ENCODE peak calls at places on chromosomes 2 and 18, in eight cellular contexts. One of them, this sample, is unnamed.

GRCh38 chr2:69141081-69141480 is 128.1 kb downstream of the ANTXR1 start:
- DNase-seq in substantia nigra: no peak
- DNase-seq in H4: no peak
- DNase-seq in effector memory CD8-positive, alpha-beta T cell: no peak
- DNase-seq in Caco-2: no peak
- DNase-seq in renal cortical epithelial cell: no peak
- DNase-seq in stimulated activated CD8-positive, alpha-beta memory T cell treated with anti-CD3 and anti-CD28 coated beads, Interleukin-2, amount 100 ng/mL, for 1 hour: no peak
- DNase-seq in T1000: no peak
- DNase-seq in this sample: no peak

GRCh38 chr18:59505311-59505710 is 146.2 kb upstream of the LMAN1 start:
- DNase-seq in substantia nigra: no peak
- DNase-seq in H4: no peak
- DNase-seq in effector memory CD8-positive, alpha-beta T cell: no peak
- DNase-seq in Caco-2: no peak
- DNase-seq in renal cortical epithelial cell: no peak
- DNase-seq in stimulated activated CD8-positive, alpha-beta memory T cell treated with anti-CD3 and anti-CD28 coated beads, Interleukin-2, amount 100 ng/mL, for 1 hour: no peak
- DNase-seq in T1000: no peak
- DNase-seq in this sample: no peak

GRCh38 chr2:118190365-118190916 is 102.2 kb downstream of the INSIG2 start:
- DNase-seq in substantia nigra: no peak
- DNase-seq in H4: peak; percentile 66
- DNase-seq in effector memory CD8-positive, alpha-beta T cell: no peak
- DNase-seq in Caco-2: no peak
- DNase-seq in renal cortical epithelial cell: no peak
- DNase-seq in stimulated activated CD8-positive, alpha-beta memory T cell treated with anti-CD3 and anti-CD28 coated beads, Interleukin-2, amount 100 ng/mL, for 1 hour: no peak
- DNase-seq in T1000: no peak
- DNase-seq in this sample: no peak

GRCh38 chr2:27194538-27195354 is 17.1 kb upstream of the ATRAID start:
- DNase-seq in substantia nigra: no peak
- DNase-seq in H4: peak; percentile 45
- DNase-seq in effector memory CD8-positive, alpha-beta T cell: no peak
- DNase-seq in Caco-2: no peak
- DNase-seq in renal cortical epithelial cell: peak; percentile 95
- DNase-seq in stimulated activated CD8-positive, alpha-beta memory T cell treated with anti-CD3 and anti-CD28 coated beads, Interleukin-2, amount 100 ng/mL, for 1 hour: no peak
- DNase-seq in T1000: no peak
- DNase-seq in this sample: no peak

GRCh38 chr2:44937688-44938240 is 3.7 kb upstream of the SIX3 start:
- DNase-seq in substantia nigra: no peak
- DNase-seq in H4: no peak
- DNase-seq in effector memory CD8-positive, alpha-beta T cell: no peak
- DNase-seq in Caco-2: no peak
- DNase-seq in renal cortical epithelial cell: no peak
- DNase-seq in stimulated activated CD8-positive, alpha-beta memory T cell treated with anti-CD3 and anti-CD28 coated beads, Interleukin-2, amount 100 ng/mL, for 1 hour: no peak
- DNase-seq in T1000: no peak
- DNase-seq in this sample: no peak

GRCh38 chr18:31791817-31792579 is 31.3 kb upstream of the SLC25A52 start:
- DNase-seq in substantia nigra: no peak
- DNase-seq in H4: peak; percentile 13
- DNase-seq in effector memory CD8-positive, alpha-beta T cell: no peak
- DNase-seq in Caco-2: no peak
- DNase-seq in renal cortical epithelial cell: no peak
- DNase-seq in stimulated activated CD8-positive, alpha-beta memory T cell treated with anti-CD3 and anti-CD28 coated beads, Interleukin-2, amount 100 ng/mL, for 1 hour: no peak
- DNase-seq in T1000: no peak
- DNase-seq in this sample: no peak

GRCh38 chr18:24063121-24063731 is 48.7 kb downstream of the TTC39C start:
- DNase-seq in substantia nigra: no peak
- DNase-seq in H4: no peak
- DNase-seq in effector memory CD8-positive, alpha-beta T cell: no peak
- DNase-seq in Caco-2: no peak
- DNase-seq in renal cortical epithelial cell: peak; percentile 60
- DNase-seq in stimulated activated CD8-positive, alpha-beta memory T cell treated with anti-CD3 and anti-CD28 coated beads, Interleukin-2, amount 100 ng/mL, for 1 hour: no peak
- DNase-seq in T1000: no peak
- DNase-seq in this sample: no peak

GRCh38 chr2:152613235-152613634 is 104.0 kb downstream of the PRPF40A start:
- DNase-seq in substantia nigra: no peak
- DNase-seq in H4: no peak
- DNase-seq in effector memory CD8-positive, alpha-beta T cell: no peak
- DNase-seq in Caco-2: no peak
- DNase-seq in renal cortical epithelial cell: peak; percentile 19
- DNase-seq in stimulated activated CD8-positive, alpha-beta memory T cell treated with anti-CD3 and anti-CD28 coated beads, Interleukin-2, amount 100 ng/mL, for 1 hour: no peak
- DNase-seq in T1000: no peak
- DNase-seq in this sample: no peak

GRCh38 chr2:189982777-189983394 is 79.6 kb downstream of the MSTN start:
- DNase-seq in substantia nigra: no peak
- DNase-seq in H4: no peak
- DNase-seq in effector memory CD8-positive, alpha-beta T cell: no peak
- DNase-seq in Caco-2: no peak
- DNase-seq in renal cortical epithelial cell: no peak
- DNase-seq in stimulated activated CD8-positive, alpha-beta memory T cell treated with anti-CD3 and anti-CD28 coated beads, Interleukin-2, amount 100 ng/mL, for 1 hour: no peak
- DNase-seq in T1000: no peak
- DNase-seq in this sample: no peak

GRCh38 chr2:202171246-202171833 is 67.1 kb downstream of the SUMO1 start:
- DNase-seq in substantia nigra: no peak
- DNase-seq in H4: no peak
- DNase-seq in effector memory CD8-positive, alpha-beta T cell: no peak
- DNase-seq in Caco-2: no peak
- DNase-seq in renal cortical epithelial cell: no peak
- DNase-seq in stimulated activated CD8-positive, alpha-beta memory T cell treated with anti-CD3 and anti-CD28 coated beads, Interleukin-2, amount 100 ng/mL, for 1 hour: no peak
- DNase-seq in T1000: no peak
- DNase-seq in this sample: no peak

GRCh38 chr2:216436369-216436768 is 24.1 kb downstream of the SMARCAL1 start:
- DNase-seq in substantia nigra: no peak
- DNase-seq in H4: no peak
- DNase-seq in effector memory CD8-positive, alpha-beta T cell: no peak
- DNase-seq in Caco-2: no peak
- DNase-seq in renal cortical epithelial cell: no peak
- DNase-seq in stimulated activated CD8-positive, alpha-beta memory T cell treated with anti-CD3 and anti-CD28 coated beads, Interleukin-2, amount 100 ng/mL, for 1 hour: no peak
- DNase-seq in T1000: no peak
- DNase-seq in this sample: no peak

GRCh38 chr2:62923242-62923641 is 127.4 kb upstream of the OTX1 start:
- DNase-seq in substantia nigra: no peak
- DNase-seq in H4: no peak
- DNase-seq in effector memory CD8-positive, alpha-beta T cell: no peak
- DNase-seq in Caco-2: no peak
- DNase-seq in renal cortical epithelial cell: no peak
- DNase-seq in stimulated activated CD8-positive, alpha-beta memory T cell treated with anti-CD3 and anti-CD28 coated beads, Interleukin-2, amount 100 ng/mL, for 1 hour: no peak
- DNase-seq in T1000: no peak
- DNase-seq in this sample: no peak

GRCh38 chr18:22346968-22347611 is 70.6 kb downstream of the CTAGE1 start:
- DNase-seq in substantia nigra: no peak
- DNase-seq in H4: peak; percentile 57
- DNase-seq in effector memory CD8-positive, alpha-beta T cell: no peak
- DNase-seq in Caco-2: peak; percentile 44
- DNase-seq in renal cortical epithelial cell: no peak
- DNase-seq in stimulated activated CD8-positive, alpha-beta memory T cell treated with anti-CD3 and anti-CD28 coated beads, Interleukin-2, amount 100 ng/mL, for 1 hour: no peak
- DNase-seq in T1000: no peak
- DNase-seq in this sample: no peak

GRCh38 chr2:21694079-21694478 is 570.3 kb downstream of the TDRD15 start:
- DNase-seq in substantia nigra: no peak
- DNase-seq in H4: no peak
- DNase-seq in effector memory CD8-positive, alpha-beta T cell: no peak
- DNase-seq in Caco-2: no peak
- DNase-seq in renal cortical epithelial cell: no peak
- DNase-seq in stimulated activated CD8-positive, alpha-beta memory T cell treated with anti-CD3 and anti-CD28 coated beads, Interleukin-2, amount 100 ng/mL, for 1 hour: no peak
- DNase-seq in T1000: no peak
- DNase-seq in this sample: no peak